ENCODE peak calls at places on chromosomes 7 and 10, in six cellular contexts. O is AG10803, C is fibroblast of mammary gland, T is GM13977, P is brain microvascular endothelial cell, I is astrocyte of the spinal cord. W is an unnamed sample.

GRCh38 chr10:113641702-113642101 is 22.1 kb downstream of the NRAP start:
- DNase-seq in P (no peak), T (no peak), I (no peak), C (no peak), O (no peak), W (no peak)

GRCh38 chr7:22549667-22550513 is 49.9 kb upstream of the STEAP1B start:
- DNase-seq in P (peak), C (no peak), O (no peak), T (peak), I (peak), W (peak)

GRCh38 chr10:68655620-68656126 is 65.4 kb upstream of the CCAR1 start:
- DNase-seq in C (no peak), P (no peak), I (no peak), T (no peak), O (no peak), W (no peak)

GRCh38 chr10:17795807-17796596 is 13.1 kb upstream of the MRC1 start:
- DNase-seq in C (no peak), P (no peak), I (no peak), T (no peak), O (no peak), W (no peak)

GRCh38 chr7:74262639-74263398 is 8.6 kb upstream of the RFC2 start:
- DNase-seq in O (no peak), P (no peak), C (no peak), T (no peak), I (no peak), W (no peak)

GRCh38 chr10:110498982-110499795 is 1.5 kb downstream of the DUSP5 start:
- DNase-seq in T (no peak), C (peak), I (peak), P (no peak), O (peak), W (peak)

GRCh38 chr10:59036311-59037017 is 140.0 kb upstream of the PHYHIPL start:
- DNase-seq in P (no peak), C (no peak), O (no peak), I (no peak), T (no peak), W (peak)

GRCh38 chr7:101536232-101536631 is 92.9 kb downstream of the MYL10 start:
- DNase-seq in I (no peak), T (no peak), C (no peak), P (no peak), O (no peak), W (no peak)

GRCh38 chr7:106813705-106814305 is 51.3 kb upstream of the PIK3CG start:
- DNase-seq in I (peak), T (no peak), P (no peak), C (peak), O (peak), W (no peak)

GRCh38 chr7:111663771-111664170 is 101.5 kb upstream of the IMMP2L start:
- DNase-seq in P (no peak), C (no peak), T (no peak), O (no peak), I (no peak), W (no peak)

GRCh38 chr10:121910673-121911420 is 17.0 kb downstream of the ATE1 start:
- DNase-seq in P (no peak), O (peak), C (peak), I (peak), T (peak), W (peak)

GRCh38 chr10:124676416-124677062 is 67.6 kb downstream of the FAM53B start:
- DNase-seq in I (no peak), P (no peak), O (no peak), T (no peak), C (no peak), W (no peak)

GRCh38 chr7:7221602-7222038 is 39.3 kb downstream of the C1GALT1 start:
- DNase-seq in P (peak), I (peak), O (peak), C (peak), T (no peak), W (no peak)

GRCh38 chr7:137454169-137455166 is 110.9 kb upstream of the PTN start:
- DNase-seq in P (peak), I (peak), T (peak), C (peak), O (peak), W (peak)

GRCh38 chr7:70241776-70242175 is 643.5 kb downstream of the AUTS2 start:
- DNase-seq in O (no peak), C (no peak), P (no peak), T (no peak), I (no peak), W (no peak)

GRCh38 chr7:6277476-6277875 is 5.1 kb upstream of the CYTH3 start:
- DNase-seq in I (no peak), P (no peak), C (no peak), O (peak), T (no peak), W (no peak)

GRCh38 chr10:89206402-89207180 is 526 bp downstream of the CH25H start:
- DNase-seq in C (peak), I (no peak), P (no peak), O (peak), T (peak), W (peak)

GRCh38 chr7:132430863-132431822 is 145.1 kb downstream of the PLXNA4 start:
- DNase-seq in O (peak), T (no peak), C (peak), I (peak), P (peak), W (no peak)

GRCh38 chr10:112637901-112638300 is 190.9 kb downstream of the VTI1A start:
- DNase-seq in C (no peak), T (no peak), I (no peak), P (no peak), O (no peak), W (no peak)

GRCh38 chr7:157208758-157209413 is 70.2 kb downstream of the UBE3C start:
- DNase-seq in P (no peak), O (no peak), I (no peak), T (no peak), C (no peak), W (no peak)

GRCh38 chr10:61941202-61941651 is 39.7 kb downstream of the ARID5B start:
- DNase-seq in P (no peak), C (peak), O (no peak), T (no peak), I (no peak), W (no peak)

GRCh38 chr10:24642921-24643678 is 80.6 kb downstream of the ARHGAP21 start:
- DNase-seq in O (peak), I (peak), C (peak), P (peak), T (peak), W (peak)

GRCh38 chr10:22606164-22606614 is 108.2 kb downstream of the PIP4K2A start:
- DNase-seq in I (peak), O (peak), P (peak), T (peak), C (peak), W (peak)

DNA sequence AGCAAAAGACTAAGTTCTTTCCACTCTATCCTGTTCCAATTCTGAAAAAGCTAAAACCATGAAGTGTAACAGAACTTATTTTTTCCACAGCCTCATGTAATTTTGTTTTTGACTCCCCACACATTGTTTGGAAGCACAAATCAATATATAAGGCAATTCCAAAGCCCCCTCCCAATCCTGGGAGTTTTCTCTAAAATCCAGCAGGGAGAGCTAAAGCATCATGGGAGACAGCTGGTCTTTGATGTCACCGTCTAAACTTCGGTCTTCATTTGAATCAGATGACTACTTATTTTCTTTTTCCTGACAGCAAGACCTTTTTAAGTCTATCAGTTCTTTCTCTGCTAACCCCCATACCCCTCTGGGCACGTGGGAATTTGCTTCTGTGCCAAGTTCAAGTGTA is 33.3 kb upstream of the PON1 start:
- DNase-seq in T (no peak), I (no peak), O (no peak), C (no peak), P (no peak), W (no peak)
- TF ChIP-seq CTCF in T (no peak), I (peak), O (no peak), C (no peak), P (peak), W (no peak)

GRCh38 chr10:103947799-103948198 is 19.1 kb upstream of the SLK start:
- DNase-seq in C (no peak), P (no peak), T (no peak), I (no peak), O (no peak), W (no peak)

GRCh38 chr10:103942866-103943265 is 24.1 kb upstream of the SLK start:
- DNase-seq in I (no peak), O (no peak), T (no peak), C (peak), P (no peak), W (no peak)

GRCh38 chr10:103939498-103939897 is 21.5 kb upstream of the STN1 start:
- DNase-seq in T (no peak), C (no peak), P (no peak), O (no peak), I (no peak), W (no peak)

GRCh38 chr10:103936022-103936421 is 18.0 kb upstream of the STN1 start:
- DNase-seq in O (no peak), P (no peak), C (no peak), T (no peak), I (no peak), W (no peak)

DNA sequence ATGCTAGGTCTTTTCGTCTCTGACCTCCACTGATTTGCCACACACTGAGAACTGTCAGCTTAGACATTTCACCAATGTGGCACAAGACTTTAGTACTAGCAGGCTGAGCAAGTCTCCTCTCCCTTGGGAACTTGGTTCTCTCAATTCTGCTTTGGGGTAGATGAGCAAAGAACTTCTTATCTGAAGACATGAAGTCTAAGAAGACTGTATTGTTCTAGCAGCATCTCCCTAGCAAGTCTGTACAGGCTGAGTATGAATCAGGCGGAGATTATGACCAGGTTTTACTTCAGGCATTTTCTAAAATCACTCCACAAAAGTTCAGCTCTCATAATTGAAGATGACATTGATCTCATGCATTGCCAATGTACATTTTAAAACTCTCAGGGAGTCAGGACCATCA is 23.8 kb upstream of the STN1 start:
- DNase-seq in O (no peak), T (no peak), P (no peak), C (no peak), I (no peak), W (no peak)
- TF ChIP-seq CTCF in O (no peak), T (no peak), P (no peak), C (no peak), I (no peak), W (no peak)

DNA sequence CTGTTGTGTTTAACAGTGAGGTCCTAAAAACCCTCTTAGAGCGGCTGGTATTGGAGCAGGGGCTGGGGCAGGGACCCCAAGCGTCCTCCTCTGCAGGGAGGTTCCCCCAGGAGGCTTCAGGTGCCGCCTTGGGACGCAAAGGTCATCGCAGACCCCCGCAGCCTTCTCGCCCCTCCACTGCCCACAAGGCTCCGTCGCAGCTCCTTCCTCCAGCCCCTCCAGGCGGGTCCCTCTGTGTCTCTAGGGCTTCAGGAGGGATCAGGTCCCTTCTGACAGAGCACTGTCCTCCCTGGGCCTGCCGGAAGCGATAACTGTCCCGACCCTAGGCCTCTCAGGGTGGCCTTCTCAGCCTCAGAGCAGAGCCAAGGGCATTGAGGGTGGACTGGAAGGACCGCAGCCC is 26.1 kb upstream of the AP5Z1 start:
- DNase-seq in I (no peak), P (no peak), T (no peak), O (no peak), C (no peak), W (no peak)
- TF ChIP-seq CTCF in I (no peak), P (no peak), T (no peak), O (no peak), C (no peak), W (no peak)

DNA sequence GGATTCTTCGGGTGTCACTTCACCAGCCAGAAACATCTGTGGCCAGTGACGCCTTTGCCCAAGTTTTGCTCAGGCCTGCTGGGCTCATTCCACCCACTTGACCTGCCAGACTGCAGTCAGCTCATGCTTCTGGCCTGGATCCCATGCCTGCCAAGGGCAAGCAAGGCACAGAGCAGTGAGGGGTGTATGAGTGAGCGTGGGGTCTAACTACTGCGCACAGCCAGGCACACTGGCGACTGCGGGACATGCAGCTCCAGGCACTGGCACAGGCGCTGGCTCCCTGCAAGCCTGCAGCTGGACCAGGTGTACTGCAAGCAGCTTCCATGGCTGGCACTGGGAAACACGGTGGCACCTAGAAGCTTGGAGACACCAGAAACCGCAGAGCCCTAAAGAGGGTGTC is 80.1 kb downstream of the MTERF1 start:
- DNase-seq in T (no peak), P (no peak), C (no peak), O (no peak), I (no peak), W (no peak)
- TF ChIP-seq CTCF in T (no peak), P (no peak), C (no peak), O (no peak), I (no peak), W (no peak)

GRCh38 chr7:126302639-126303038 is 950.1 kb downstream of the GRM8 start:
- DNase-seq in P (no peak), O (no peak), I (no peak), T (no peak), C (no peak), W (no peak)

DNA sequence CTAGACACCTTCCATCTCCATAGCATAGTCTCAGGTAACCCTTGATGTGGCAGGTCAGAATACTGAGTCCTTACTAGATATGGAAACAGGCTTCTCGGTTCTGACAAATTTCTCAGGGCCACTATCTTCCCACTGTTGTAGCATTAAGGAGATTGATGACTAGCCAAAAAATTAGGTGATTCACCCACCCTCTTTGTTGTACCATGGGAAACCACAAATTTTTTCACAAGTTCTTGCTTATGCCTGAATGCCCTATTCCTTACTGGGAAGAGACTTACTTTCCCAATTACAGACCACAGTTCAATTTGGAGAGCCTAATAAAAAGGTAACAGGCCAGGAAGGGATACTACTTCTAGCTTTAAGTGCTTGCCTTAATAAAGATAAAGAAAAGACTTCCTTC is 948.8 kb downstream of the GRM8 start:
- DNase-seq in I (no peak), P (no peak), O (no peak), C (no peak), T (no peak), W (no peak)
- TF ChIP-seq CTCF in I (no peak), P (no peak), O (no peak), C (no peak), T (no peak), W (no peak)

GRCh38 chr7:55133630-55134392 is 115.0 kb downstream of the EGFR start:
- DNase-seq in T (no peak), P (peak), C (peak), I (peak), O (peak), W (no peak)
- TF ChIP-seq CTCF in T (no peak), P (peak), C (no peak), I (no peak), O (peak), W (no peak)

W was measured in GM10248.